ENCODE peak calls at places on chromosomes 12 and 14, in six cellular contexts. U is HCT116; A is stimulated activated CD4-positive, alpha-beta T cell treated with anti-CD3 and anti-CD28 coated beads, Interleukin-1b, Interleukin-23, amount 100 ng/mL, for 24 hours; G is RCC 7860; B is Right ventricle myocardium inferior; E is NCI-H774. L is an unnamed sample.
A peak's percentile ranks its signal among the peaks of the same experiment; 100 is the strongest.

GRCh38 chr12:107200394-107200793 is 107.0 kb upstream of the CRY1 start:
- DNase-seq in U (peak; percentile 68), A (no peak), G (peak; percentile 96), B (no peak), E (no peak), L (peak; percentile 89)

GRCh38 chr14:73338551-73338950 is 101.2 kb downstream of the PAPLN start:
- DNase-seq in U (no peak), A (no peak), G (no peak), B (no peak), E (no peak), L (no peak)

GRCh38 chr14:22561661-22562579 is 27.1 kb downstream of the DAD1 start:
- DNase-seq in U (no peak), A (peak; percentile 70), G (no peak), B (no peak), E (no peak), L (no peak)

GRCh38 chr14:97458302-97459137 is 661.3 kb downstream of the VRK1 start:
- DNase-seq in U (no peak), A (peak; percentile 76), G (no peak), B (peak; percentile 73), E (no peak), L (no peak)

GRCh38 chr12:47249719-47250506 is 170.2 kb upstream of the AMIGO2 start:
- DNase-seq in U (no peak), A (no peak), G (no peak), B (no peak), E (no peak), L (no peak)

GRCh38 chr12:75935544-75936242 is 95.9 kb downstream of the PHLDA1 start:
- DNase-seq in U (no peak), A (no peak), G (no peak), B (no peak), E (no peak), L (no peak)

GRCh38 chr12:18658179-18658578 is 79.6 kb downstream of the PLCZ1 start:
- DNase-seq in U (no peak), A (no peak), G (no peak), B (no peak), E (no peak), L (no peak)

GRCh38 chr12:46549527-46550265 is 177.1 kb upstream of the SLC38A2 start:
- DNase-seq in U (peak; percentile 84), A (peak; percentile 32), G (peak; percentile 9), B (no peak), E (no peak), L (no peak)

GRCh38 chr12:6135071-6135470 is 10.6 kb upstream of the VWF start:
- DNase-seq in U (no peak), A (no peak), G (no peak), B (no peak), E (no peak), L (no peak)

GRCh38 chr14:76768201-76768656 is 7.0 kb downstream of the VASH1 start:
- DNase-seq in U (no peak), A (peak; percentile 41), G (no peak), B (no peak), E (no peak), L (no peak)

GRCh38 chr12:56999456-56999855 is 6.9 kb downstream of the ZBTB39 start:
- DNase-seq in U (no peak), A (no peak), G (no peak), B (no peak), E (no peak), L (no peak)

GRCh38 chr14:104249092-104249491 is 110.7 kb downstream of the KIF26A start:
- DNase-seq in U (no peak), A (no peak), G (no peak), B (no peak), E (no peak), L (no peak)

GRCh38 chr14:52791204-52792096 is at the start of gene GNPNAT1:
- DNase-seq in U (peak; percentile 86), A (peak; percentile 75), G (peak; percentile 76), B (peak; percentile 93), E (peak; percentile 71), L (peak; percentile 85)

GRCh38 chr14:80567905-80568512 is 356.7 kb upstream of the DIO2 start:
- DNase-seq in U (peak; percentile 18), A (no peak), G (peak; percentile 72), B (no peak), E (no peak), L (peak; percentile 79)

GRCh38 chr14:75294649-75295033 is 16.0 kb downstream of the FOS start:
- DNase-seq in U (no peak), A (no peak), G (no peak), B (no peak), E (no peak), L (no peak)

GRCh38 chr12:1878695-1879094 is 39.8 kb downstream of the CACNA2D4 start:
- DNase-seq in U (no peak), A (no peak), G (no peak), B (no peak), E (no peak), L (no peak)

GRCh38 chr12:114743289-114743688 is 59.3 kb upstream of the TBX3 start:
- DNase-seq in U (no peak), A (no peak), G (no peak), B (no peak), E (no peak), L (no peak)

GRCh38 chr14:60349663-60350365 is 100.8 kb downstream of the PPM1A start:
- DNase-seq in U (peak; percentile 39), A (peak; percentile 7), G (no peak), B (no peak), E (peak; percentile 10), L (peak; percentile 37)

GRCh38 chr12:102960766-102961487 is 3.5 kb downstream of the ASCL1 start:
- DNase-seq in U (no peak), A (no peak), G (no peak), B (no peak), E (peak; percentile 86), L (no peak)

GRCh38 chr14:104101651-104102281 is 16.3 kb downstream of the ASPG start:
- DNase-seq in U (no peak), A (no peak), G (no peak), B (no peak), E (no peak), L (no peak)

GRCh38 chr14:50038398-50039119 is 77.8 kb downstream of the VCPKMT start:
- DNase-seq in U (no peak), A (peak; percentile 69), G (peak; percentile 92), B (no peak), E (no peak), L (peak; percentile 41)

GRCh38 chr12:2924019-2924418 is 33.3 kb downstream of the TULP3 start:
- DNase-seq in U (no peak), A (no peak), G (no peak), B (no peak), E (no peak), L (no peak)

GRCh38 chr12:1422604-1423315 is 171.6 kb downstream of the FBXL14 start:
- DNase-seq in U (no peak), A (no peak), G (no peak), B (no peak), E (no peak), L (no peak)

GRCh38 chr12:122947352-122947792 is 18.9 kb downstream of the ABCB9 start:
- DNase-seq in U (no peak), A (no peak), G (no peak), B (peak; percentile 81), E (no peak), L (no peak)

GRCh38 chr12:16165506-16165905 is 112.0 kb downstream of the SLC15A5 start:
- DNase-seq in U (peak; percentile 27), A (no peak), G (peak; percentile 8), B (no peak), E (peak; percentile 56), L (peak; percentile 34)

GRCh38 chr12:109868182-109869051 is 11.9 kb downstream of the GLTP start:
- DNase-seq in U (no peak), A (no peak), G (no peak), B (no peak), E (no peak), L (no peak)

GRCh38 chr14:69036757-69037506 is 57.8 kb upstream of the ACTN1 start:
- DNase-seq in U (no peak), A (no peak), G (peak; percentile 23), B (no peak), E (no peak), L (no peak)

L was measured in kidney glomerular epithelial cell.